ENCODE peak calls at places on chromosomes 2 and 18, in five cellular contexts. One of them, this sample, is unnamed. For H3K4me1, the result is how much of the 10 kb centered on the place peaks cover.

GRCh38 chr2:235063501-235063961 is 111.7 kb downstream of the SH3BP4 start:
- DNase-seq in HCT116: no peak
- DNase-seq in IMR-90: no peak
- DNase-seq in hepatocyte: no peak
- DNase-seq in adrenal gland: no peak
- DNase-seq in this sample: peak

GRCh38 chr2:216520156-216520555 is 21.5 kb downstream of the RPL37A start:
- DNase-seq in HCT116: no peak
- DNase-seq in IMR-90: peak
- DNase-seq in hepatocyte: no peak
- DNase-seq in adrenal gland: no peak
- DNase-seq in this sample: no peak

GRCh38 chr2:77018219-77018618 is 504.0 kb downstream of the LRRTM4 start:
- DNase-seq in HCT116: no peak
- DNase-seq in IMR-90: no peak
- DNase-seq in hepatocyte: no peak
- DNase-seq in adrenal gland: no peak
- DNase-seq in this sample: no peak

GRCh38 chr2:106165556-106165955 is 28.5 kb downstream of the UXS1 start:
- DNase-seq in HCT116: no peak
- DNase-seq in IMR-90: no peak
- DNase-seq in hepatocyte: no peak
- DNase-seq in adrenal gland: no peak
- DNase-seq in this sample: no peak

GRCh38 chr2:65164379-65165023 is 34.6 kb upstream of the RAB1A start:
- DNase-seq in HCT116: no peak
- DNase-seq in IMR-90: peak
- DNase-seq in hepatocyte: no peak
- DNase-seq in adrenal gland: peak
- DNase-seq in this sample: no peak

GRCh38 chr2:230891108-230891507 is 26.4 kb downstream of the ITM2C start:
- DNase-seq in HCT116: no peak
- DNase-seq in IMR-90: no peak
- DNase-seq in hepatocyte: no peak
- DNase-seq in adrenal gland: peak
- DNase-seq in this sample: no peak

GRCh38 chr18:59751186-59751585 is 54.0 kb upstream of the CCBE1 start:
- DNase-seq in HCT116: no peak
- DNase-seq in IMR-90: no peak
- DNase-seq in hepatocyte: no peak
- DNase-seq in adrenal gland: no peak
- DNase-seq in this sample: no peak

GRCh38 chr2:216992056-216992455 is 132.2 kb upstream of the TNP1 start:
- DNase-seq in HCT116: no peak
- DNase-seq in IMR-90: no peak
- DNase-seq in hepatocyte: no peak
- DNase-seq in adrenal gland: no peak
- DNase-seq in this sample: no peak

GRCh38 chr2:42297322-42297936 is 63.6 kb downstream of the COX7A2L start:
- DNase-seq in HCT116: no peak
- DNase-seq in IMR-90: no peak
- DNase-seq in hepatocyte: no peak
- DNase-seq in adrenal gland: no peak
- DNase-seq in this sample: no peak

GRCh38 chr2:109185801-109186570 is 57.0 kb downstream of the SH3RF3 start:
- DNase-seq in HCT116: no peak
- DNase-seq in IMR-90: peak
- DNase-seq in hepatocyte: no peak
- DNase-seq in adrenal gland: peak
- DNase-seq in this sample: no peak

DNA sequence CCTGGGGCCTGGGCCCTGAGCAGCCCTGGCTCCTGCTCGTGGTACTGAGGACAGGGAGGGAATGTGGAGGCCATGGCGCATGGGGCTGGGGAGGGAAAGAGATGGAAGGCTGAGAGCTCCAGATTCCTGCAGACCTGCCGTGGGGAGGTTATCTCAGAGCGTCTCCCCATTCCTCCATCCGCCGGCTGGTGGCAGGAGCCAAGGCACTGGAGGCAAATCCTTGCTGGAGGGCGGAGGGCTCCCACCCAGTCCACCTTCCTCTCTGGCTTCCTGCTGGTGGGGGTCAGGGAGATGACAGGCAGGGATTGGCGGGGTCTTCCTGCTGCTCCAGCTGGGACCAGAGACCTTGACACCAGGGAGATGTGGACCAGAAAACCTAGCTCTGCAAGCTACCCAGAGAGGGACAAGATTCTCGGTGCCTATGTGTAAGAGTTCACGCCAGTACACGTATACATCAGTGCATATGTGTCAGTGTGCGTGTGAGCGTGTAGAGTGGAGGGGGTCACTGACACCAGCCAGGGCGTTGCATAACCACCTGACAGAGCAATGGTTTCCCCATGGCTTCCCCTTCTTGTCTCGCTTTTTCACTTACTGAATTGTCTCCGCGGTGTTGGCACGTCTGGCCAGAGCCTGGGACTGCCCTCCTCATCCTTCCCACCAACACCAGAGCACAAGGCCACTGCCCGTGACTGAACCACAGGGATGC is 15.7 kb upstream of the SEMA4C start:
- DNase-seq in HCT116: no peak
- DNase-seq in IMR-90: no peak
- DNase-seq in hepatocyte: no peak
- DNase-seq in adrenal gland: no peak
- DNase-seq in this sample: no peak
- TF ChIP-seq CTCF in HCT116: no peak
- TF ChIP-seq CTCF in IMR-90: no peak
- TF ChIP-seq CTCF in hepatocyte: no peak
- TF ChIP-seq CTCF in adrenal gland: no peak
- TF ChIP-seq CTCF in this sample: no peak

DNA sequence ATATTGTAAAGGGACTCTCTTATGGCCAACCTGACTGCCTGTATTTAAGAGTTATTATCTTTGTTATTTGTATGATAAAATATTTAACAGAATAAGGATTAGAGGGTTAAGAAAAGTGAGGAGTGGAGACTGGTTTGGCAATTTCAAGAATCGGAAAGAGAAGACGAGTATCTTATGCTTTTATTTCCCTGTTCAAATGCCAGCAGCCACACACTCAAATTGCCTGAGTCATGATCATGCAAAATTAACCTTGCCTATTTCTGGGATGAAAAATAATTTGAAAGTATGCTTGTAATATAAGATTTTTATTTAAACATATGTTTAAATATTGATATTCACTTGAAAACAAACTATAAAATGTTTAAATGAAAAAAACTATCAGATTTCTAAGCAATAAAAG is 188.6 kb downstream of the CD226 start:
- DNase-seq in HCT116: no peak
- DNase-seq in IMR-90: peak
- DNase-seq in hepatocyte: no peak
- DNase-seq in adrenal gland: no peak
- DNase-seq in this sample: no peak
- H3K27ac ChIP-seq in HCT116: no peak
- H3K27ac ChIP-seq in IMR-90: no peak
- H3K27ac ChIP-seq in hepatocyte: no peak
- H3K27ac ChIP-seq in adrenal gland: no peak
- H3K27ac ChIP-seq in this sample: no peak

DNA sequence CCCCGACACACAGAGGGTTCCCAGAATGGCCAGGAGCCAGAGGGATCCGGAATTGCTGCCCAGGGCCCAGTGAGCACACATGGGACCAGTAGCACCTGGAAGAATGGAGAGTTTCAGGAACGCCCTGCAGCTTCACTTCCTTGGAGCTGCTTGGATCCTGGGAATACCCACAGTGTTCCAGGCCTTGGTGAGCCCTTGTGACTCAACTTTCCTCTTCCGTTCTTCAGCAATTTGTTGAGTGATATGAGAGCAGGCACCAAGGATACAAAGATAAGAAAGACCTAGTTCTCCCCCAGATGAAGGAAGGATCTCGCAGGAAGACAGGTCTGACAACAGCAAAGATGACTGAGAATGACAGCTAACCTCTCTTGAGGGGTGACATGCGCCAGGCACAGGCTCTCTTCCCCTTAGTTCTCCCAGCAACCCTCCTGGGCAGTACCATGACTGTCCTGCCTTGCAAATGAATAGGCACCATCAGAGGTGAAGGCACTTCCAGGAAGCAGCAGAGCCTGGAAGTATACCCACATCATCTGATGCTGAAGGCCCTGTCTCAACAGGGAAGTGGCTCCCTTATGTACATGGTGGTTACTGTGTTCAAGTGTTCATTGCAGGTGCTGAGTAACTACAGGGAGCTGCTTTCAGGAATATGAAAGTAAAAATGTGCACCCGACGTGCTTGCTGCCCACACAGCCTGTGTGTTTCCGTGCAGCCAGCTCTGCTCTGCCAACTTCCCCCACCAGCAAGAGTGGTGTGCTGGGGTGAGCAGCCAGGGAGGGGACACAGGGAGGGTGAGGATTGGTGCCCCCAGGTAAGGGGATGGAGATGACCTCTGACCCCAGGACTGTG is 116.2 kb downstream of the STPG4 start:
- DNase-seq in HCT116: no peak
- DNase-seq in IMR-90: no peak
- DNase-seq in hepatocyte: no peak
- DNase-seq in adrenal gland: no peak
- DNase-seq in this sample: no peak
- H3K4me1 ChIP-seq in HCT116: half or more
- H3K4me1 ChIP-seq in IMR-90: under half
- H3K4me1 ChIP-seq in hepatocyte: half or more
- H3K4me1 ChIP-seq in adrenal gland: half or more
- H3K4me1 ChIP-seq in this sample: under half

GRCh38 chr2:175309799-175310198 is 128.3 kb upstream of the ATP5MC3 start:
- DNase-seq in HCT116: peak
- DNase-seq in IMR-90: peak
- DNase-seq in hepatocyte: peak
- DNase-seq in adrenal gland: peak
- DNase-seq in this sample: no peak
- TF ChIP-seq CTCF in HCT116: peak
- TF ChIP-seq CTCF in IMR-90: peak
- TF ChIP-seq CTCF in hepatocyte: peak
- TF ChIP-seq CTCF in adrenal gland: no peak
- TF ChIP-seq CTCF in this sample: no peak

DNA sequence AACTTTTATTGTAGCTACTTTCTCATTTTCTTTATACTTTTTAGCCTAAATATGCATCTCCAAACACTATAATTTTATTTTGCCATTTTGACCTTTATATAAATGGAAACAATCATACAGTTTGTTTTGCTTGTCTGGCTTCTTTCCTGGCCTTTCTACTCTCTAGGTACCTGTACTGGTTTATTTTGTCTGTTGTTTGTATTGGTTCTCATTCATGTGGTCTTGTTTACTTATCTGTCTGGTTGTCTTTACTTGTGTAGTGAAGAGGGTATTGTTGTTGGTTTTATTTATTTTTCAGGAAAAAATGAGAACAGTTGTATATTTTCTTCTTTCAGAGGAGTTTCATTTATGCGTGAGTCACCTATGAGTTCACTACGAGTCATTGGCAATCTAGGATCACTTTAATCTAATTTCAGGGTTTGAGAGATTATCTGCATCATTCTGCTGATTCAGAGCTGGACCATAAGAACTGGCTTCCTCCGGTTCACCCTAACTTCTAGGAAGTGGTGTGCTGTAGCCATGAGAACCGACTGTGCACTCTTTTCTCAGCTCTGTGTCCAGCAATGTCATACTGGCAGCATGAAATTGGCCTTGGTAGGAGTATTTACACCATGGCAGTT is 33.1 kb upstream of the HDAC4 start:
- DNase-seq in HCT116: peak
- DNase-seq in IMR-90: peak
- DNase-seq in hepatocyte: no peak
- DNase-seq in adrenal gland: no peak
- DNase-seq in this sample: no peak
- H3K27ac ChIP-seq in HCT116: no peak
- H3K27ac ChIP-seq in IMR-90: no peak
- H3K27ac ChIP-seq in hepatocyte: no peak
- H3K27ac ChIP-seq in adrenal gland: no peak
- H3K27ac ChIP-seq in this sample: no peak

GRCh38 chr2:239227111-239227581 is 173.7 kb downstream of the HDAC4 start:
- DNase-seq in HCT116: no peak
- DNase-seq in IMR-90: no peak
- DNase-seq in hepatocyte: no peak
- DNase-seq in adrenal gland: no peak
- DNase-seq in this sample: no peak
- H3K4me1 ChIP-seq in HCT116: half or more
- H3K4me1 ChIP-seq in IMR-90: under half
- H3K4me1 ChIP-seq in hepatocyte: half or more
- H3K4me1 ChIP-seq in adrenal gland: under half
- H3K4me1 ChIP-seq in this sample: under half

This sample was measured in left lung.